ENCODE peak calls at places on chromosome 17, in four cellular contexts. Y is HCT116, J is K562, L is HepG2. O is an unnamed sample.

GRCh38 chr17:75250009-75250471 is 11.4 kb downstream of the GGA3 start:
- DNase-seq in Y (no peak), L (no peak), J (peak; percentile 23), O (no peak)

GRCh38 chr17:17445296-17445924 is 31.4 kb upstream of the MED9 start:
- DNase-seq in J (no peak), L (no peak), Y (no peak), O (no peak)

GRCh38 chr17:1650731-1651558 is 1.3 kb upstream of the RILP start:
- DNase-seq in J (peak; percentile 20), L (no peak), Y (no peak), O (no peak)

GRCh38 chr17:37019117-37019744 is 70.5 kb downstream of the AATF start:
- DNase-seq in Y (no peak), L (no peak), J (no peak), O (no peak)

GRCh38 chr17:10062757-10063385 is 135.5 kb downstream of the GAS7 start:
- DNase-seq in Y (no peak), L (no peak), J (no peak), O (no peak)

GRCh38 chr17:34797724-34798123 is 163.5 kb downstream of the CCT6B start:
- DNase-seq in L (peak; percentile 6), J (peak; percentile 42), Y (no peak), O (no peak)

GRCh38 chr17:6423931-6424330 is 11.0 kb downstream of the AIPL1 start:
- DNase-seq in L (no peak), J (no peak), Y (no peak), O (no peak)

GRCh38 chr17:6078370-6078950 is 8.3 kb downstream of the WSCD1 start:
- DNase-seq in Y (no peak), L (no peak), J (no peak), O (no peak)

GRCh38 chr17:61770043-61770442 is 93.3 kb downstream of the BRIP1 start:
- DNase-seq in L (no peak), Y (no peak), J (no peak), O (no peak)

GRCh38 chr17:29593546-29594440 is 861 bp downstream of the ANKRD13B start:
- DNase-seq in J (peak; percentile 61), Y (no peak), L (no peak), O (no peak)

GRCh38 chr17:50177476-50177875 is 11.7 kb downstream of the SGCA start:
- DNase-seq in J (no peak), L (no peak), Y (no peak), O (no peak)

GRCh38 chr17:14123579-14124278 is 54.4 kb downstream of the COX10 start:
- DNase-seq in Y (no peak), L (no peak), J (no peak), O (no peak)

GRCh38 chr17:82073446-82073845 is 7.8 kb upstream of the DUS1L start:
- DNase-seq in Y (no peak), L (no peak), J (no peak), O (no peak)

GRCh38 chr17:44362479-44362963 is 1.1 kb downstream of the FAM171A2 start:
- DNase-seq in L (no peak), Y (no peak), J (no peak), O (no peak)
- H3K4me3 ChIP-seq in L (peak overlapping the region; percentile 76), Y (peak overlapping the region; percentile 60), J (peak overlapping the region; percentile 81), O (peak overlapping the region; percentile 62)

GRCh38 chr17:35900693-35901487 is 20.7 kb upstream of the CCL5 start:
- DNase-seq in Y (no peak), L (no peak), J (peak; percentile 22), O (no peak)

GRCh38 chr17:35906559-35907265 is 23.9 kb downstream of the RDM1 start:
- DNase-seq in L (no peak), Y (no peak), J (no peak), O (no peak)

GRCh38 chr17:35900280-35900679 is 20.1 kb upstream of the CCL5 start:
- DNase-seq in L (no peak), Y (no peak), J (no peak), O (no peak)

GRCh38 chr17:35901776-35902175 is 21.6 kb upstream of the CCL5 start:
- DNase-seq in J (no peak), L (no peak), Y (no peak), O (no peak)

GRCh38 chr17:35903451-35903850 is 23.3 kb upstream of the CCL5 start:
- DNase-seq in L (no peak), J (no peak), Y (no peak), O (no peak)
- TF ChIP-seq REST in L (no peak), J (no peak), Y (no peak), O (no peak)

DNA sequence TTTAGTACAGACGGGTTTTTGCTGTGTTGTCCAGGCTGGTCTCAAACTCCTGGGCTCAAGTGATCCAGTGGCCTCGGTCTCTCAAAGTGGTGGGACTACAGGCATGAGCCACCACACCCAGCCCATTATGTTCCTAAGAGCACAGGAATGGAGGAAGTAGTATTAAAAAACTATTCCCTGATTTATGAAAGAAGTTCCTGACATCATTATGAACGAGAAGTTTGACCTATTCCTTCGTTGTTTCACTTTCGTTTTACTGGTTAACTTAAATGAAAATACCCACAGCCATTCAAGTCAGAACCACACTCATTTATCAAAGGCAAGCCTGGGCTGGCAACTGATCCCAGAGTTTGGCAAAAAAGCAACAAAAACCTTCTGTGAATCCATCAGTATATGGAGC is 13.5 kb upstream of the CBX4 start:
- DNase-seq in Y (no peak), J (no peak), L (no peak), O (no peak)
- TF ChIP-seq TCF7L2 in Y (no peak), J (no peak), L (no peak), O (no peak)

DNA sequence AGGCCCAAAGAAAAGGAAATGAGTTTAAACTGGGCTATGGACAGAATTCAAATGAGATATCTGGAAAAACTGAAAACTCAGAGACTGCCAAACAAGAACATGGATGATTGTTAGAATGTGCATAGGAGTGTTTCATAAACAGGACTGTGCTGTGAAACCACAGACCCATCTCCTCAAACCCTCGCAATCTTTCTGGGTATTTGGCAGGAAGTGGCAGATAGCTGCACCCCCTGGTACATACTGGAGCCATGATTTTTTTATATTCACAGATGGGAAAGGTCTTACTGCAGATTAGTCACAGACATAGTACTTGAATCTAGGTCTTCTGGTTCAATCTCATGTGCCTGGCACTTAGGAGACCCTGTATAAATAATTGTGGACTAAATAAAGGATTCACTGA is 145.0 kb downstream of the CCDC182 start:
- DNase-seq in Y (no peak), J (no peak), L (no peak), O (no peak)
- H3K4me3 ChIP-seq in Y (no peak overlapping the region), J (no peak overlapping the region), L (no peak overlapping the region), O (no peak overlapping the region)

DNA sequence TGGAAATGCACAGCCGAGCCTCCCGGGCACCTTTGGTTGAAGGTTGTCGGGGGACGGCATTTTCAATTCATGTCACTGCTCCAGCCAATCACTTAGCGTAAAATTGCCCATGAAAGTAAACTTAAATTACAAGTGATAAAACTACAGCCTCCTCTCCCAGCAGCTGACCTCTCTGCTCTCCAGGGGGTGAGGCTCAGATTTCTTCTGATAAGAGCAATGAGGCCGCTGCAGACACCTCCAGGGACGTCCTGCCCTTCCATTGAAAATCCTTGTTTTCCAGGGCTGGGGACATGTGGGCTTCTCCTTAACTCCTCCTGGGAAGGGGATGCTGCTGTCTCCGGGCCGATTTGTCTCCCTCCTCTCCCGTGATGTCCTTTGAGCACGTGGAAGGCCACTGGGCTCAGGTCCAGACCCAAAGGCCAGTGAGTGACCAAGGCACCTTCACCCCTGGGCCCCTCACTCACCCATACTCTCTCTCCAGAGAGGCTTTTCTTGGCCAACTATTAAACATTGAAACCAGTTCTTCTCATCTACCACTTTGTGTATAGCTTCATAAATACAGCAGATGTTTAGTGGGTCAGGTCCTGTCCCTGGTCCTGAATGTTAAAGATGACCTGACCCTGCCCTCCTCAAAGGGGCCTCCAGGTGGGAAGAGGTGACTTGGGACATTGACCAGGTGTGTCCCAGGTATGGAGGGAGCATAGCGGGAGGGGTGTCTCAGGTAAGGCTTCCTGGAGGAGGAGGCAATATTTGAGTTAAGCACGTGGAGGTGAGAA is 52.3 kb downstream of the MGAT5B start:
- DNase-seq in J (no peak), L (no peak), Y (no peak), O (no peak)
- TF ChIP-seq REST in J (no peak), L (peak; percentile 17), Y (no peak), O (peak; percentile 84)

O was measured in Panc1.